ENCODE peak calls at places on chromosomes 4 and X, in four cellular contexts. I is CD4-positive, alpha-beta T cell; T is SK-N-SH; L is CD4-positive, alpha-beta memory T cell. M is an unnamed sample. For H3K9me3, the result is how much of the 10 kb centered on the place peaks cover.

GRCh38 chr4:89306486-89307184 is 965 bp downstream of the GPRIN3 start:
- DNase-seq in L (peak), T (no peak), I (no peak), M (no peak)

GRCh38 chr4:122249357-122249756 is 97.2 kb downstream of the BLTP1 start:
- DNase-seq in I (no peak), L (no peak), T (no peak), M (no peak)

GRCh38 chrX:635428-636192 is 5.0 kb downstream of the SHOX start:
- DNase-seq in I (no peak), T (no peak), L (no peak), M (no peak)

GRCh38 chr4:60617731-60618130 is 582.4 kb upstream of the ADGRL3 start:
- DNase-seq in T (no peak), L (no peak), I (no peak), M (no peak)

GRCh38 chr4:152848508-152848907 is 68.8 kb downstream of the ARFIP1 start:
- DNase-seq in L (no peak), T (no peak), I (no peak), M (no peak)

GRCh38 chr4:105194328-105195231 is 47.9 kb downstream of the TET2 start:
- DNase-seq in L (no peak), T (no peak), I (no peak), M (no peak)

GRCh38 chr4:123340381-123340701 is 56.3 kb upstream of the SPRY1 start:
- DNase-seq in I (no peak), L (no peak), T (no peak), M (no peak)

GRCh38 chr4:176939445-176939844 is 146.7 kb upstream of the VEGFC start:
- DNase-seq in I (no peak), L (no peak), T (no peak), M (no peak)

GRCh38 chr4:117137143-117137542 is 51.8 kb upstream of the TRAM1L1 start:
- DNase-seq in T (no peak), L (no peak), I (no peak), M (no peak)

GRCh38 chr4:123603165-123603564 is 206.6 kb downstream of the SPRY1 start:
- DNase-seq in I (no peak), T (no peak), L (no peak), M (no peak)

GRCh38 chr4:138835833-138836521 is 179.6 kb upstream of the NOCT start:
- DNase-seq in I (no peak), T (peak), L (no peak), M (no peak)

DNA sequence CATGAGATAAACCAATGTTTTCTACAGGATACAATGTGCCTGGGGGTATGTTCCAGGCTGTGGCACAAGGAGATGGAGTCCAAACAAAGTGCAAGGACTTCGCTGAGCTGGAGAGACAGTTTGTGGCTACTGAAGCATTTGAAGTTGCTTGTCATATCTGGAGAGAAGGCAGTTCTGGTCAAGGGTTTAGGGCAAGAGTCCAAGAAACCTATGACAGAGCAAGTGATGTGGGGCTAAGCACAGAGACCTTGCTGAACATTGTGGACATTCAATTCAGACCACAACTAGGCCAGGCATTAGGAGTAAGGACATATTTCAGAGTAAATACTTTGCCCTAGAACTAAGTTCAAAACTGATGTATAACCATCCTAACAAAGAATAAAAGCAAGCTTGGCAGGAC is 34.8 kb downstream of the MAGED4B start:
- DNase-seq in L (no peak), T (no peak), I (no peak), M (no peak)
- H3K9me3 ChIP-seq in L (under half), T (under half), I (under half), M (under half)

DNA sequence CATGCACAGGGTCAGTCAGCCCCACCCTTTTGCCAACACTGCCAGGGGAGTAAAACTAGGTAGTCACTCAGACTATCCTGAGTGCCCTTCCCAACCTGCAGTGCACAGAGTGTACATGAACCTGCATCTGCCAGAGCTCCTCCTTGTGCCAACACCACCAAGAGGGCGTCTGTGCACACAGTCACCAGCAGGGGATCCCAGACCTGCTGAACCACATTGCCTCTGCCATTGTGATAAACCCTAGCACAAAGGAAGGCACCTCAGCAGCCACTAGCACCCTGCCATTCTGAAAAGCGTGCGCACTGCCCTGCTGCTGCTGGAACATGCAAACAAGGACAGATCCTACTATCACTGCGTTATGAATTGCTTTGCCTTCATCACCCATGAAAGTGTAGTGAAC is 247.8 kb upstream of the POU3F4 start:
- DNase-seq in L (no peak), T (no peak), I (no peak), M (no peak)
- H3K9me3 ChIP-seq in L (under half), T (under half), I (under half), M (under half)

DNA sequence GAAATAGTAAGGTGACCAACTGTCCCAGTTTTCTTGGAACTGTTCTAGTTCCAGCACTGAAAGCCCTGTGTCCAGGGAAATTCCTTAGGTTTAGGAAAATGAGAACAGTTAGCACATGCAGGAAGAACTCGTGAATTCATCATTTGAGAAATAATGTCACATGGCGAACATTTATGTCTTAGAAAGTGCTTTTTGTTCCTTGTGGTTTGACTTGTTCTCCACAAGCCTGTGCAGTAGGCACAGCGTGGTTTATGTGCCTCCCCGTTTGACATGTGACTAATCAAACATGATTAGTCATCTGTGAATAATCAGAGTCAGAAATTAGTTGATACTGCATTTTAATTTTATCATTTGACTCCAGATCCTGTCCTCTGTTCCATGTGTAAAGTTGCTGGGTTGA is 556.0 kb upstream of the CPEB2 start:
- DNase-seq in T (no peak), I (no peak), L (no peak), M (no peak)
- H3K9me3 ChIP-seq in T (under half), I (under half), L (under half), M (under half)

DNA sequence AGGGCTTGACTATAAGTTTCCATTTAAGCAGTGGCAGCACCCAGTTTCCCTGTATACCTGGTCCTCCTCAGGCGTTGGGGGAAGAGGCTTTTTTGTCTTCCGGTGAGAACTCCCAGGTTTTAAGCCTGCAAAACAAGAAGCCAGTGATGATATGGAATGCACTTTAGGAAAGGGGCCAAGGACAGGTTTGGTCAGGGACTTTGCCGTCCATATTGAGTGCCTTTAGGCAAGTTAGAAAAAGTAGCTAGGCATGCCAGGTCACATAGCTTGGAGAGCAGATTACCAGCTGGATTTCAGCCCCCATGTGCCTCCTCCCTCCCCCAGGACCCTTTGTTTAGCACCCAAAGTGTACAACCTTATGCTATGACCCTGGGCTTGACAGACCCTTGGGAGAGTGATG is 13.6 kb upstream of the TIMM8A start:
- DNase-seq in L (no peak), I (no peak), T (no peak), M (no peak)
- H3K9me3 ChIP-seq in L (under half), I (under half), T (under half), M (under half)

DNA sequence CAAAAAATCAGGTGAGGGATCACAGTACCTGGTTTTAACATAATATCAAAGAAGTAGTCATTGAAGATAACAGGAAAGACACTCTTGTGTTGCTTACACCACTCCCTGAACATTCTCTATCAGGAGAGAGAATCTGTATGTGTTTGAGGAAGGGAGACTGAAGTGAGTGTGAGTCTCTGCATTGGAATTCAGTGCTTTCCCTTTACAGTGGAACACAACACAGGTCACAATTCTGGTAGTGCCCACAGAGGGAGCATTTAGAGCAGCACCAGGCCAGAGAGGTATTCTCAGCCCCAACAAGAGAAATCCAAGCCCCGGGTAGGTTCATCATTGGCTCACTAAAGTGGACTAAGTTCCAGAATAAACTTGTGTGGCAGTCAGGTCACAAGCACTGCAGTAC is 64.7 kb upstream of the UBQLN2 start:
- DNase-seq in L (no peak), I (no peak), T (no peak), M (no peak)
- H3K9me3 ChIP-seq in L (under half), I (under half), T (under half), M (under half)

M was measured in T-helper 17 cell.